ENCODE peak calls at places on chromosome 5, in ten cellular contexts. J is sigmoid colon, A is HepG2, L is hepatocyte, P is H1, E is upper lobe of right lung, G is psoas muscle, K is OCI-LY7, M is body of pancreas, T is astrocyte. U is an unnamed sample.

GRCh38 chr5:137486707-137487106 is 12.4 kb downstream of the SPOCK1 start:
- DNase-seq in J (no peak), L (no peak), M (peak), E (no peak), A (no peak), T (peak), G (peak), K (no peak), P (no peak), U (no peak)

GRCh38 chr5:65103674-65104035 is 334.9 kb downstream of the CWC27 start:
- DNase-seq in J (no peak), P (no peak), A (no peak), L (no peak), T (no peak), K (no peak), M (no peak), G (no peak), E (no peak), U (no peak)

GRCh38 chr5:91408710-91409109 is 25.6 kb upstream of the ARRDC3 start:
- DNase-seq in G (no peak), T (no peak), K (no peak), A (no peak), M (no peak), E (no peak), L (no peak), J (no peak), P (no peak), U (no peak)

GRCh38 chr5:126351138-126351537 is 72.1 kb upstream of the GRAMD2B start:
- DNase-seq in G (no peak), K (no peak), M (no peak), P (no peak), A (no peak), L (peak), T (peak), E (no peak), J (no peak), U (no peak)

GRCh38 chr5:163509288-163510040 is 4.0 kb downstream of the MAT2B start:
- DNase-seq in P (no peak), E (no peak), A (peak), K (no peak), M (peak), J (no peak), T (peak), G (no peak), L (peak), U (no peak)

GRCh38 chr5:151222769-151223446 is 984 bp downstream of the CCDC69 start:
- DNase-seq in A (no peak), K (peak), P (peak), J (peak), T (no peak), L (peak), M (peak), G (peak), E (peak), U (no peak)

GRCh38 chr5:112604741-112605390 is 132.8 kb upstream of the APC start:
- DNase-seq in P (no peak), G (no peak), J (no peak), K (peak), M (no peak), L (peak), A (peak), E (no peak), T (no peak), U (no peak)

GRCh38 chr5:76755779-76756637 is 40.1 kb downstream of the F2R start:
- DNase-seq in M (no peak), A (peak), T (no peak), P (peak), K (no peak), G (no peak), E (no peak), J (no peak), L (no peak), U (no peak)

GRCh38 chr5:170302729-170303501 is 5.3 kb upstream of the LCP2 start:
- DNase-seq in J (peak), M (peak), T (no peak), A (no peak), P (no peak), E (peak), L (no peak), G (peak), K (peak), U (no peak)

GRCh38 chr5:85614482-85614881 is 1003.3 kb upstream of the COX7C start:
- DNase-seq in M (no peak), T (no peak), K (no peak), J (no peak), P (no peak), E (no peak), G (no peak), A (no peak), L (no peak), U (no peak)

GRCh38 chr5:82011761-82012160 is 39.9 kb downstream of the ATG10 start:
- DNase-seq in P (no peak), A (no peak), T (peak), M (no peak), G (no peak), K (no peak), J (no peak), L (no peak), E (no peak), U (peak)

GRCh38 chr5:112002368-112002767 is 245.4 kb upstream of the NREP start:
- DNase-seq in J (no peak), P (no peak), T (no peak), A (no peak), L (no peak), E (no peak), G (no peak), K (no peak), M (no peak), U (no peak)

GRCh38 chr5:149646564-149646963 is 65.3 kb downstream of the ARHGEF37 start:
- DNase-seq in E (no peak), A (no peak), M (peak), G (no peak), K (peak), P (no peak), T (peak), J (no peak), L (peak), U (no peak)

GRCh38 chr5:77390795-77391194 is 101.3 kb downstream of the WDR41 start:
- DNase-seq in A (peak), M (peak), J (no peak), K (no peak), L (no peak), T (peak), E (no peak), G (no peak), P (no peak), U (peak)

GRCh38 chr5:1545126-1545797 is 21.5 kb upstream of the LPCAT1 start:
- DNase-seq in K (no peak), M (no peak), T (no peak), A (no peak), J (peak), G (no peak), P (no peak), L (no peak), E (peak), U (no peak)

GRCh38 chr5:162274684-162275083 is 207.1 kb downstream of the GABRG2 start:
- DNase-seq in L (no peak), J (no peak), P (peak), M (no peak), T (no peak), E (no peak), K (no peak), A (no peak), G (no peak), U (no peak)

GRCh38 chr5:119347574-119347973 is 8.2 kb upstream of the TNFAIP8 start:
- DNase-seq in P (no peak), T (no peak), E (no peak), G (no peak), L (no peak), A (no peak), M (no peak), J (no peak), K (no peak), U (no peak)

DNA sequence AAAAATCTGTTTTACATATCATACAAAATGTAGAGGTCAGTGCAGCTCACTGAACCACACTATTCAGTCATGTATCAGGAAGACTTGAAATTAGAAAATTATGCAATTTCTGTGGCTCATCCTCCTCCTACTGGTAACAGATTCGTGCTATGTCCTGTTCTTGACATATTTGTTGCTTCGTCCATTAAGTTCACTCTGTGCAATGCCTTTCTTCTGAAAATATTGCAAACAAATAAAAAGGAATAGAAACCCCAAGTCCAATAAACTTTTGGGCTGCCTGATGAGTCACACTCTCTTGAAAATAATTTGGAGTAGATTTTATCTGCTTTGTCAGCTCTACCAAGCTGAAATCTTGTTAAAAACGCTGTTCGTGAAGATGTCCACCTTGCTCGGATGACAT is 391.2 kb downstream of the RAB3C start:
- DNase-seq in G (no peak), J (no peak), L (no peak), P (no peak), E (no peak), A (no peak), M (no peak), K (no peak), T (no peak), U (no peak)
- TF ChIP-seq CTCF in G (no peak), J (no peak), L (no peak), P (no peak), E (no peak), A (no peak), M (no peak), K (no peak), T (no peak), U (no peak)

DNA sequence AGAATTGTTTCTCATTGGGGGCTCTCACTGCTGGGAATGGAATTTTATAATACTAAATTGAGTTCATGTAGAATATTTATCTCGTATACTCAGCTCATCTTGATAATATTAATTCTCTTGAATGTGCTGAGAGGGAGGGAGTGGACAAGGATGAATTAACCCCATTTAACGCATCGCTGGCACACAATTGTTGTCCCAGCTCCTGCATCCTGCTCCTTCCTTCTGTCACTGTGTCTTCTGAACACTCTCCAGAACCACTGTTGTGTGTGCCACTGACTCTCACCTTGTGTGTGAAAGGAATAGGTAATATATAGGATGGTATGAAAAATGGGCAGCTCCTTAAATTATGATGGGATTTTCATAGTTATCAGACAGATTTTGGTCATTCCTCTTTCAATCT is 267.3 kb downstream of the MTRR start:
- DNase-seq in A (no peak), M (no peak), J (no peak), K (no peak), E (no peak), T (no peak), P (no peak), L (no peak), G (no peak), U (no peak)
- H3K27ac ChIP-seq in A (no peak), M (no peak), J (no peak), K (no peak), E (no peak), T (no peak), P (no peak), L (no peak), G (no peak), U (no peak)

DNA sequence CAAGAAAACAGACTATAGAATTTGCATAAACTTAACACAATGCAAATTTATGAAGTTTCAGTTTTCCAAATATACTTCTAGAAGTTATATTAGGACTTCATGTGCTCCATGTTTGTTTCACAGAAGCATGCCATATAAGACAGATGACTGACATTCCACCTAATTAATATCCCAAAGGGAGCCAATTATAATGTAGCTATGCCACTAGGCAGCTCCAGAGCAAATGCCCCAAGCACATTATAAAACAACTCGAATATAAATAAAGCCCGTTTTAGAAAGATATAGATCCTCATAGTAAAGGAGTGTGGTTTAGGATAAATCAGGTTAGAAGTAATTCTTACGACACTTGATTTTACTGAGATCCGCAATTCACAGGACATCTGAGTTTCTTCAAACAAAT is 8.9 kb downstream of the DROSHA start:
- DNase-seq in T (no peak), J (no peak), A (no peak), E (no peak), L (no peak), G (no peak), M (no peak), K (no peak), P (no peak), U (no peak)
- H3K4me3 ChIP-seq in T (no peak), J (no peak), A (no peak), E (no peak), L (no peak), G (no peak), M (no peak), K (no peak), P (no peak), U (no peak)

GRCh38 chr5:141649972-141650371 is 1.2 kb downstream of the FCHSD1 start:
- DNase-seq in A (no peak), K (no peak), G (no peak), J (no peak), P (no peak), E (no peak), M (no peak), L (no peak), T (no peak), U (no peak)

GRCh38 chr5:141654298-141654697 is 3.1 kb upstream of the FCHSD1 start:
- DNase-seq in K (no peak), M (no peak), T (peak), E (peak), P (no peak), J (no peak), G (no peak), L (no peak), A (no peak), U (peak)

GRCh38 chr5:141649056-141649688 is 2.0 kb downstream of the FCHSD1 start:
- DNase-seq in L (no peak), M (no peak), P (no peak), E (no peak), G (no peak), T (no peak), J (no peak), K (no peak), A (no peak), U (no peak)

GRCh38 chr5:141651728-141652105 is 499 bp upstream of the FCHSD1 start:
- DNase-seq in E (no peak), T (no peak), M (no peak), G (no peak), A (no peak), K (no peak), L (no peak), J (no peak), P (no peak), U (no peak)

DNA sequence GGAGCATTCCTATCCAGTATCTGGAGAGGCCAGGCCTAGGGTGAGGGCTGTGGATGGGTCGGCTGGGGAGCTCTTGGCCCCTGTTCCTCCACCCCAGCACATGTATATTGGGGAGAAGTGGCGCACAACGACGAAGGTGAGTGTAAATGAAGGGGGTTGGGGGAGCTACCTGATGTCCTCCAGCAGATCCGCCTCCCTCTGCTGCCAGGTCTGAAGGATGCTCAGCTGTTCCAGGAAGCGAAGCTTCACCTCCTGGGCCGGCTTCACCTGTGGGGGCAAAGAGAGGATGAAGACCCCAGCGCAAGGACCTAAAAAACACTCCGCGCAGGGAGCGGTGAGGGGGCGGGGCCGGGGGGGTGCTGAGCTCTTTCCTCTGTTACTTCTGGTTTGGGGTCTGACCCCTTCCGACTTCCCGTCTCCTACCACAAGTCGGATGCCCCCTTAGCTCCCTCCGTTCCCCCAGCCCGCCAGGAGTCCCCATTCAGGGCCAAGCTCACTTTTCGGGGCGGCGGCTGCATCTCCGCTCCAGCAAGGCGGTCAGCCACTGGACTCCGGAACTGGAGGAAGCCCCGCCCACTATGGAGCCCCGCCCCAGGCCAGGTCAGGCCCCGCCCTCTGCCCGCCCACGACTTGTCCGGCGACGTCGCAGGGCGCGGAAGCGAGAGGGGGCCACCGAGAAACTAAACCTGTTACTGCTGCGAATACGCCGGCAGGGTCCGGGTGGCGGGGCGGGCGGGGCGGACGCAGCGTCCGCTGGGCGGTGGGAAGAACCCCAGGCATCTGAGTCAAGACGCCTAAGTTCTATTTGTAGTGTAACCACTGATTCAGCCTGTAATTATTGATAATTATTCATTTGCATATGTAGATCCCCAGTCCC is at the start of gene FCHSD1:
- DNase-seq in P (peak), J (peak), T (peak), E (peak), G (peak), L (peak), A (peak), M (peak), K (peak), U (peak)
- TF ChIP-seq CTCF in P (no peak), J (no peak), T (no peak), E (no peak), G (peak), L (no peak), A (no peak), M (peak), K (no peak), U (no peak)

GRCh38 chr5:59786271-59786805 is 107.2 kb downstream of the PDE4D start:
- DNase-seq in T (peak), K (no peak), G (no peak), E (no peak), L (peak), P (no peak), J (no peak), A (no peak), M (no peak), U (no peak)
- H3K27ac ChIP-seq in T (peak), K (no peak), G (no peak), E (no peak), L (peak), P (no peak), J (no peak), A (no peak), M (no peak), U (no peak)

GRCh38 chr5:20833081-20833627 is 845.2 kb upstream of the CDH18 start:
- DNase-seq in P (no peak), L (no peak), M (no peak), A (peak), J (no peak), T (no peak), G (no peak), K (no peak), E (no peak), U (no peak)

DNA sequence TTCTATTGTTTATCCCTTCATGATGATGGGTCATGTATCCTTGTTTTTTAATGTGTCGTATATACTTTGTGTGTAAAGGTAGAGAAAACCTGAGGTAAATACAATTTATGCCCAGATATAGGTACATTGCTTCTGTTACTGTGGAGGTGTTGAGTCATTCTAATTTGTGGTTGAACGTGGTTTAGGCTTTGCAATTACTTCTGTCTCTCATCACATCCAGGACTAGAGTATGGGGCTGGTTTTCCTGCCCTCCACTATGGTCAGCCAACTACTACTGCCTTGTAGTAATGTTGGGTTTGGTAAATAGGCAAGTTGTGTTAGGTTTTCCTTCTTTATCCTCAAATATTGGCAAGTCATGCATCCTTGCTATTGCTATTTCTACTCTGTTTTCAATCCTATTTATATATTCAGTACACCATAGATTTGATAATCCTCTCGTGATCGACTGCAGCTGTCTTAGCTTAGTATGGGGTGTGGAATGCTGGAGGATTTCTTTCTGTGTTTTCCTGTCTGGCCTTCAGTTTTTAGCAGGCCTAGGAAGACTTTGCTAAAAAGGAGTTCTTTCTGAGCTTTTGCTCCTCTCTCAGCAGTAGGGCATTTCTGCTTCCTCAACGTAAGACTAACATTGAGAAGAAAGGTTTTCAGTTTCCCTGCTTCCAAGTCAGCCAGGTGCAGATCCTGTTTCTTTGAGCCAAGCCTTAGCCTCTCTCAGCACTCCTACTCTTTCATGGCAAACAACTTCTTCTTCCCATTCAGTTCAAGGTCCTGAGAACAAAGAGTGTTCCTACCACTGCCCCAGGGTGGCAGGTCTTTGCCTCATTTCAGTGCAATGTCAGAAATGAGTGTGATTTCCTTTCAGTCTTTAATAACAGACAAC is 844.4 kb upstream of the CDH18 start:
- DNase-seq in M (no peak), A (no peak), T (no peak), K (no peak), J (no peak), P (no peak), E (no peak), L (no peak), G (no peak), U (no peak)
- H3K4me3 ChIP-seq in M (no peak), A (no peak), T (no peak), K (no peak), J (no peak), P (no peak), E (no peak), L (no peak), G (no peak), U (no peak)

DNA sequence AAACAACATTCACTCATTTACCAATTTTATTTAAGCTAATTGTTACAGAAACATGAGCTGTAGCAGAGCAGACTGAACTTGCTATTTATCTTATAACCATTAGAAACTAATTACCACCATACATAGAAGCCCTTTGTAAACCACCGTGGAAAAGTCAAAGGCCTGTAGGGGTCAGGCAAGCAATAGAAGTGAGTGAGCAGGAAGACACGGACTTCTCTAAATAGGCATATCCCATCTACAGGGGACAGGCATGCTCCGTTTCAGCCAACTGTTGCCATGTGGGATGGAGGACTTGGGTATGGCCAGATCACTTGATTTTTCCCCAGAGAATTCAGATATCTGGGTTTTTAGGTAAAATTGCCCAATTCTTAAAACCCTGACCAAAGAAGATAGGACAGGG is 44.8 kb downstream of the PRRC1 start:
- DNase-seq in M (no peak), T (no peak), E (no peak), A (peak), P (no peak), J (no peak), G (no peak), L (peak), K (peak), U (no peak)
- TF ChIP-seq CTCF in M (no peak), T (peak), E (peak), A (peak), P (peak), J (no peak), G (peak), L (peak), K (peak), U (peak)

GRCh38 chr5:108461628-108462367 is 79.9 kb upstream of the FBXL17 start:
- DNase-seq in L (no peak), M (no peak), G (no peak), K (no peak), A (no peak), T (peak), E (no peak), J (no peak), P (no peak), U (peak)

GRCh38 chr5:108459661-108460170 is 77.8 kb upstream of the FBXL17 start:
- DNase-seq in P (no peak), A (no peak), K (no peak), T (no peak), L (no peak), J (no peak), E (no peak), G (no peak), M (no peak), U (no peak)
- H3K27ac ChIP-seq in P (no peak), A (no peak), K (no peak), T (no peak), L (no peak), J (no peak), E (no peak), G (no peak), M (no peak), U (no peak)

U was measured in AG04450.